ENCODE peak calls at places on chromosomes 12 and 14, in eight cellular contexts. C, G, R, N, B, F, E and P are unnamed samples.

GRCh38 chr12:118271199-118271598 is 101.5 kb downstream of the TAOK3 start:
- DNase-seq in G (no peak), N (no peak), F (no peak), R (no peak), C (no peak), B (no peak), E (no peak), P (no peak)

GRCh38 chr14:35341454-35342159 is 49.4 kb downstream of the PSMA6 start:
- DNase-seq in N (peak), G (peak), C (peak), R (no peak), F (peak), E (peak), B (peak), P (peak)

GRCh38 chr12:63445266-63445665 is 223.0 kb downstream of the DPY19L2 start:
- DNase-seq in N (no peak), F (no peak), R (no peak), G (no peak), C (no peak), E (no peak), B (no peak), P (no peak)

GRCh38 chr12:110514363-110514762 is 12.2 kb downstream of the RAD9B start:
- DNase-seq in C (no peak), F (no peak), G (no peak), B (no peak), E (no peak), N (no peak), R (no peak), P (no peak)

GRCh38 chr14:96649327-96649601 is 147.1 kb downstream of the PAPOLA start:
- DNase-seq in N (no peak), R (no peak), F (no peak), C (no peak), E (no peak), B (no peak), G (no peak), P (no peak)

GRCh38 chr12:105319691-105320209 is 10.7 kb upstream of the C12orf75 start:
- DNase-seq in F (no peak), R (no peak), G (no peak), E (no peak), B (no peak), C (no peak), N (no peak), P (no peak)

GRCh38 chr12:62537544-62537943 is 70.9 kb downstream of the MON2 start:
- DNase-seq in C (peak), N (no peak), F (no peak), R (no peak), G (no peak), B (peak), E (no peak), P (no peak)

GRCh38 chr12:49969027-49969426 is 3.7 kb upstream of the AQP6 start:
- DNase-seq in F (no peak), C (no peak), N (no peak), B (no peak), R (no peak), E (no peak), G (no peak), P (no peak)

GRCh38 chr12:113194971-113195391 is 9.5 kb downstream of the RITA1 start:
- DNase-seq in N (no peak), F (no peak), E (no peak), G (peak), R (no peak), C (peak), B (peak), P (no peak)

GRCh38 chr12:93710574-93710926 is 33.4 kb downstream of the CRADD start:
- DNase-seq in N (no peak), F (no peak), B (no peak), C (no peak), G (no peak), R (no peak), E (no peak), P (no peak)

GRCh38 chr14:69234106-69234505 is 25.9 kb upstream of the GALNT16 start:
- DNase-seq in C (peak), R (no peak), E (no peak), F (no peak), N (no peak), B (no peak), G (no peak), P (no peak)

GRCh38 chr12:109758406-109759075 is 44.9 kb downstream of the FAM222A start:
- DNase-seq in B (no peak), F (no peak), G (peak), E (no peak), N (no peak), R (no peak), C (no peak), P (no peak)

GRCh38 chr12:5660271-5660670 is 228.4 kb downstream of the NTF3 start:
- DNase-seq in R (no peak), F (no peak), N (no peak), B (no peak), E (no peak), G (no peak), C (no peak), P (no peak)

GRCh38 chr12:981176-981828 is 9.7 kb upstream of the ERC1 start:
- DNase-seq in C (peak), B (no peak), N (no peak), F (no peak), R (no peak), E (no peak), G (no peak), P (no peak)

GRCh38 chr12:2856901-2857495 is at the start of gene TEX52:
- DNase-seq in E (no peak), F (peak), G (peak), C (no peak), R (no peak), N (no peak), B (no peak), P (no peak)

GRCh38 chr14:70909788-70910614 is 2.7 kb downstream of the PCNX1 start:
- DNase-seq in R (no peak), E (no peak), B (no peak), C (peak), F (no peak), N (no peak), G (no peak), P (no peak)

GRCh38 chr12:47281667-47282171 is 202.0 kb upstream of the AMIGO2 start:
- DNase-seq in N (no peak), G (no peak), F (no peak), B (peak), R (no peak), E (no peak), C (no peak), P (no peak)

GRCh38 chr12:24948452-24948815 is 467 bp downstream of the BCAT1 start:
- DNase-seq in E (no peak), G (peak), F (no peak), R (peak), B (peak), N (no peak), C (peak), P (no peak)

GRCh38 chr12:28164644-28165313 is 25.5 kb upstream of the CCDC91 start:
- DNase-seq in F (no peak), N (no peak), E (no peak), G (no peak), B (no peak), C (peak), R (no peak), P (no peak)

GRCh38 chr12:105705765-105706164 is 375.3 kb downstream of the C12orf75 start:
- DNase-seq in G (peak), C (peak), N (no peak), R (peak), F (peak), E (no peak), B (peak), P (peak)

GRCh38 chr14:102539544-102540309 is 30.2 kb upstream of the ANKRD9 start:
- DNase-seq in F (no peak), C (peak), G (no peak), E (no peak), N (no peak), R (no peak), B (peak), P (no peak)

GRCh38 chr12:563250-563781 is 99.9 kb downstream of the NINJ2 start:
- DNase-seq in C (peak), E (no peak), N (no peak), F (no peak), B (no peak), R (no peak), G (no peak), P (no peak)

GRCh38 chr12:18967814-18968213 is 161.7 kb upstream of the PLEKHA5 start:
- DNase-seq in G (no peak), F (no peak), N (no peak), R (no peak), E (no peak), B (no peak), C (no peak), P (no peak)

GRCh38 chr14:73526036-73526984 is 10.6 kb upstream of the ACOT1 start:
- DNase-seq in E (no peak), B (peak), F (no peak), C (peak), G (no peak), N (no peak), R (no peak), P (no peak)

GRCh38 chr12:75852143-75852542 is 179.4 kb downstream of the PHLDA1 start:
- DNase-seq in E (no peak), B (peak), G (no peak), C (peak), R (no peak), N (no peak), F (no peak), P (no peak)

GRCh38 chr12:69655616-69656336 is 43.3 kb downstream of the BEST3 start:
- DNase-seq in F (no peak), E (no peak), G (no peak), N (no peak), B (peak), C (peak), R (no peak), P (no peak)

GRCh38 chr14:104868060-104868740 is 3.1 kb downstream of the CEP170B start:
- DNase-seq in B (no peak), C (no peak), N (no peak), G (no peak), F (no peak), E (no peak), R (no peak), P (peak)

GRCh38 chr12:59452259-59452658 is 143.6 kb upstream of the SLC16A7 start:
- DNase-seq in R (no peak), B (peak), F (no peak), C (peak), G (no peak), N (no peak), E (no peak), P (no peak)

GRCh38 chr14:35419429-35419841 is 14.9 kb upstream of the NFKBIA start:
- DNase-seq in E (no peak), F (no peak), R (no peak), G (no peak), N (no peak), B (peak), C (no peak), P (no peak)

GRCh38 chr14:75282166-75282547 is 3.5 kb downstream of the FOS start:
- DNase-seq in C (peak), B (no peak), F (no peak), N (no peak), E (no peak), R (no peak), G (no peak), P (no peak)

GRCh38 chr12:24012528-24012927 is 63.1 kb upstream of the SOX5 start:
- DNase-seq in C (peak), F (no peak), B (no peak), G (no peak), E (no peak), N (no peak), R (no peak), P (no peak)

GRCh38 chr12:570237-570925 is 92.9 kb downstream of the NINJ2 start:
- DNase-seq in E (peak), R (peak), C (peak), N (no peak), G (peak), F (no peak), B (peak), P (peak)

GRCh38 chr12:77392467-77392866 is 327.1 kb upstream of the E2F7 start:
- DNase-seq in C (no peak), E (no peak), R (no peak), F (no peak), G (no peak), B (no peak), N (no peak), P (no peak)